ENCODE peak calls at places on chromosomes 4 and X, in four cellular contexts. One of them, this sample, is unnamed.

GRCh38 chr4:139825523-139826014 is 159.9 kb downstream of the MGST2 start:
- DNase-seq in right cardiac atrium: no peak
- DNase-seq in adipocyte: no peak
- DNase-seq in mucosa of gallbladder: no peak
- DNase-seq in this sample: no peak

GRCh38 chr4:155161357-155161756 is 47.1 kb upstream of the NPY2R start:
- DNase-seq in right cardiac atrium: no peak
- DNase-seq in adipocyte: no peak
- DNase-seq in mucosa of gallbladder: no peak
- DNase-seq in this sample: no peak

GRCh38 chrX:107845625-107846024 is 20.0 kb downstream of the MID2 start:
- DNase-seq in right cardiac atrium: no peak
- DNase-seq in adipocyte: no peak
- DNase-seq in mucosa of gallbladder: no peak
- DNase-seq in this sample: no peak

GRCh38 chr4:162644346-162644745 is 480.5 kb upstream of the FSTL5 start:
- DNase-seq in right cardiac atrium: no peak
- DNase-seq in adipocyte: peak; percentile 60
- DNase-seq in mucosa of gallbladder: no peak
- DNase-seq in this sample: no peak

GRCh38 chr4:6050551-6050950 is 32.3 kb upstream of the C4orf50 start:
- DNase-seq in right cardiac atrium: no peak
- DNase-seq in adipocyte: no peak
- DNase-seq in mucosa of gallbladder: no peak
- DNase-seq in this sample: no peak

GRCh38 chrX:86133761-86134160 is 14.5 kb upstream of the DACH2 start:
- DNase-seq in right cardiac atrium: no peak
- DNase-seq in adipocyte: peak; percentile 67
- DNase-seq in mucosa of gallbladder: no peak
- DNase-seq in this sample: no peak

GRCh38 chrX:21747523-21747922 is 10.4 kb downstream of the SMPX start:
- DNase-seq in right cardiac atrium: peak; percentile 21
- DNase-seq in adipocyte: no peak
- DNase-seq in mucosa of gallbladder: peak; percentile 47
- DNase-seq in this sample: no peak

GRCh38 chrX:50211510-50211909 is 6.9 kb downstream of the CCNB3 start:
- DNase-seq in right cardiac atrium: no peak
- DNase-seq in adipocyte: peak; percentile 6
- DNase-seq in mucosa of gallbladder: no peak
- DNase-seq in this sample: no peak

GRCh38 chr4:38266616-38267015 is 306.4 kb downstream of the PTTG2 start:
- DNase-seq in right cardiac atrium: no peak
- DNase-seq in adipocyte: peak; percentile 47
- DNase-seq in mucosa of gallbladder: no peak
- DNase-seq in this sample: no peak

GRCh38 chr4:13537011-13537831 is 7.1 kb downstream of the NKX3-2 start:
- DNase-seq in right cardiac atrium: no peak
- DNase-seq in adipocyte: no peak
- DNase-seq in mucosa of gallbladder: no peak
- DNase-seq in this sample: no peak

GRCh38 chrX:85004255-85004654 is 578 bp downstream of the APOOL start:
- DNase-seq in right cardiac atrium: peak; percentile 23
- DNase-seq in adipocyte: peak; percentile 30
- DNase-seq in mucosa of gallbladder: no peak
- DNase-seq in this sample: no peak